ENCODE peak calls at places on chromosomes 16 and 17, in five cellular contexts. T is body of pancreas, B is IMR-90, Z is K562, M is right lobe of liver. O is an unnamed sample.
A peak's percentile ranks its signal among the peaks of the same experiment; 100 is the strongest.

GRCh38 chr16:50261160-50261706 is 5.1 kb upstream of the ADCY7 start:
- DNase-seq in T (no peak), B (no peak), Z (no peak), M (peak; percentile 2), O (no peak)

GRCh38 chr16:1287982-1288670 is 21.3 kb upstream of the UBE2I start:
- DNase-seq in T (no peak), B (peak; percentile 5), Z (no peak), M (no peak), O (no peak)

GRCh38 chr16:56985288-56985961 is 3.9 kb upstream of the NLRC5 start:
- DNase-seq in T (peak; percentile 45), B (peak; percentile 85), Z (no peak), M (no peak), O (peak; percentile 25)

GRCh38 chr17:20315821-20316220 is 151.5 kb downstream of the LGALS9B start:
- DNase-seq in T (no peak), B (peak; percentile 4), Z (no peak), M (no peak), O (no peak)

GRCh38 chr17:80363120-80363515 is 51.8 kb upstream of the ENDOV start:
- DNase-seq in T (peak; percentile 33), B (no peak), Z (no peak), M (no peak), O (no peak)

GRCh38 chr16:24139282-24139681 is 116.9 kb upstream of the CACNG3 start:
- DNase-seq in T (no peak), B (no peak), Z (peak; percentile 32), M (no peak), O (no peak)

GRCh38 chr17:45172541-45173286 is 11.0 kb downstream of the HEXIM2 start:
- DNase-seq in T (peak; percentile 90), B (peak; percentile 72), Z (no peak), M (peak; percentile 54), O (no peak)

GRCh38 chr16:86962259-86962658 is 354.9 kb downstream of the C16orf95 start:
- DNase-seq in T (no peak), B (no peak), Z (peak; percentile 19), M (no peak), O (no peak)

GRCh38 chr16:81624718-81625543 is 154.2 kb upstream of the PLCG2 start:
- DNase-seq in T (no peak), B (no peak), Z (peak; percentile 74), M (no peak), O (peak; percentile 88)

DNA sequence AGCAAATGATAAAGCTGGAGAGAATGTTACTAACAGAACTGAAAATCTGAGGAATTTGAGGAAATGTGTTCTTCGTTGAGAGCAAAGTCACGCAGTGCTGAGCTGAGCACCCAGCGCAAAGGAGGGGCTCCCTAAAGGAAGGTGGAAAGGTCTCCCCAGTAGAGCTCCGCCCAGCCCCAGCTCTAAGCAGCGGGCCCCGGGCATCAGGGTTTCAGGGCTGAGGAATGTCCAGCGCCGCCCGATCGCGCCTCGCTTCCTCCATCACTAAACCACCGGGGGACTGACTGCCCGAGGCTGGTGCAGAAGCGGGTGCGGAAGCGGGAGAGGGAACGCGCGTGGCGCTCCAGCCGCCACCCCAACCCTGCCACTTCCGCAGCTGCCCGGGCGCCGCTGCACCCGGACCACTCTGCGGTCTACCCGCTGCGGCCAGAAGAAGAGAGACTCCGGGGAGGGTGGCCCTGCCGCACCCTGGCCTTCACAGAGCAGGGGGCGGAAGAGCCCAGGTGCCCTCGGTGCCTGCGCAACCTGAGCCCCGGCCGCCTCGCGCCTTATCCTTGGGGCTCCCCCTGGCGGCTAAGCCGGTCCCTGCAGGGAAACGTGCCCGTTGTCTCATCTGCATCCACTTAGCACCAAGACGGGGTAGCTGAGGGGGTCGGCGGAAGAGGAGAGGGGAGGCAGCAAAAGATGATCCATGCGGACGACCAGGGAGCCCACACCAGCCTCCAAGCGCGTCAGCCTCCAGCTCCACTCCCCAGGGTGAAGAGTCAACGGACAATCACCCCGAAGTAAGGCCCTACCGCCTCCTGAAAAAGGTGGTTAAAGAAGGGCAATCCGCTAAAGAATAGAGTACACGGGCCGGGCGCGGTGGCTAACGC is 12.4 kb upstream of the GUCY2D start:
- DNase-seq in T (peak; percentile 83), B (peak; percentile 44), Z (peak; percentile 82), M (peak; percentile 85), O (peak; percentile 86)
- TF ChIP-seq POLR2A in T (no peak), B (no peak), Z (no peak), M (no peak), O (no peak)

DNA sequence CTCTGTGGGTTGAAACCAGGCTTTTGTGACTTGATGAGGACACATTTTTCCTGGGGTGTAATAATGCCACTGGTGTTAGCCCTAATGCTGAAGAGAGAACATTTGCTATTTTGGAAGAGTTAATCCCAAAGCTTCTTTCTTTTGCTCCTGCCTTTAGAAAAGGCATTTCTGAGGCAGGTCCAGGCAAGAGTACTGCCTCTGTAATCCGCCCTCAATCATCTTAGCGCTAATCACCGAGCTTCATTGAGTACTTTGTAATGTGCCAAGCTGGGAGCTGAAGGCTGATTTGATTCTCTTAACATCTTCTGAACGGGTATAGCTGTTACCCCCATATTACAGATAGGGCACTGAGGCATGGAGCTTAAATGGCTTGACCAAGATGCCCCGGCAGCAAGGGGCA is 60.3 kb downstream of the AKAP1 start:
- DNase-seq in T (no peak), B (no peak), Z (no peak), M (no peak), O (no peak)
- TF ChIP-seq POLR2A in T (no peak), B (no peak), Z (no peak), M (no peak), O (no peak)

GRCh38 chr17:60809421-60809820 is 131.8 kb downstream of the BCAS3 start:
- DNase-seq in T (no peak), B (no peak), Z (no peak), M (no peak), O (no peak)

GRCh38 chr17:60802377-60802776 is 124.7 kb downstream of the BCAS3 start:
- DNase-seq in T (no peak), B (no peak), Z (no peak), M (no peak), O (no peak)

GRCh38 chr17:60803059-60803458 is 125.4 kb downstream of the BCAS3 start:
- DNase-seq in T (no peak), B (no peak), Z (no peak), M (no peak), O (no peak)

DNA sequence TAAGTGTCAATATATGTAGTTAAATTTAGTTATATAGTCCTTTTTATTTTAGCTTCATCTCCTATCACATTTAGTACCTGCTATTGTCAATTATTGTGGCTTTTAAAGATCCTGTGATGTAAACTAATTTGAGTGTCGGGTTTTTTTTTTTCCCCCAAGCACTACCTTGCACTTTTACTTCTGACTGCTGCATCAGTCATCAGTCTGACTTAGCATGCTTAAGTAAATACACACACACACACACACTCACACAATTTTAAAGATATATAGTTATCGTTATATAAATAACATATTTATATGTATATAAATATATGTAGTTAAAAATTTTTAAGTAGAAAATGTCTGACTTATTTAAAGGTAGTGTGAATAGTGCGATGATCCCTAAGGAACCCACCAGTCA is 127.2 kb downstream of the BCAS3 start:
- DNase-seq in T (no peak), B (peak; percentile 24), Z (no peak), M (no peak), O (no peak)
- TF ChIP-seq POLR2A in T (no peak), B (no peak), Z (no peak), M (no peak), O (no peak)

GRCh38 chr17:2511462-2512369 is at the start of gene METTL16:
- DNase-seq in T (peak; percentile 99), B (peak; percentile 99), Z (peak; percentile 87), M (peak; percentile 97), O (peak; percentile 99)
- TF ChIP-seq POLR2A in T (peak; percentile 68), B (peak; percentile 93), Z (peak; percentile 88), M (peak; percentile 50), O (peak; percentile 95)

DNA sequence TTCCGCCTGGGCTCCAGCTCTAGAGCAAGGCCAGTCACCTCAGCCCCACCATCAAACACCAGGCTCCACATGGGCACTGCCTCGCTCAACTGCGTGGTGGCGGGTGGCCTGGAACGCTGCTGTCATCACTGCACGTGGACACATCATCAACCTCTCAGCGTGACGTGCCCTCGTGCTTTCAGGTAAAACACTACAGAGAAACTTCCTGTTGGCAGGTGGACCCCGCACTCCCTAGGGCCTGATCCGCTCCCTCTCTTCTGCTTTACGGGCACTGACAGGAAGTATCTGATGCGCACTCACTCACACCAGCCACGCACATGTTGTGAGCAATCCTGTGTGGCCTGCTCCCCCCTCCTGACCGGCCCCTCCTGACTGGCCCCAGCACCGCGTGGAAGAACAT is 87.4 kb downstream of the ANKRD11 start:
- DNase-seq in T (no peak), B (no peak), Z (no peak), M (no peak), O (no peak)
- TF ChIP-seq POLR2A in T (no peak), B (no peak), Z (no peak), M (no peak), O (no peak)

O was measured in erythroblast.